ENCODE peak calls at places on chromosomes 3 and 15, in six cellular contexts. B is H9, K is H1, L is aorta, J is ovary, I is neural progenitor cell. O is an unnamed sample. For H3K27me3 and H3K4me1, the result is how much of the 10 kb centered on the place peaks cover.

GRCh38 chr15:31488437-31489204 is 162.0 kb downstream of the KLF13 start:
- DNase-seq in B (peak), K (peak), L (no peak), J (no peak), I (peak), O (peak)

GRCh38 chr15:73382131-73382530 is 13.4 kb upstream of the HCN4 start:
- DNase-seq in B (no peak), K (no peak), L (peak), J (no peak), I (no peak), O (no peak)

GRCh38 chr3:149990423-149990953 is 19.8 kb upstream of the PFN2 start:
- DNase-seq in B (no peak), K (no peak), L (no peak), J (no peak), I (no peak), O (no peak)

GRCh38 chr3:98596902-98597500 is 3.6 kb upstream of the CPOX start:
- DNase-seq in B (no peak), K (no peak), L (no peak), J (no peak), I (no peak), O (peak)

GRCh38 chr3:111333642-111334041 is 208.4 kb upstream of the CD96 start:
- DNase-seq in B (no peak), K (no peak), L (no peak), J (no peak), I (no peak), O (no peak)

GRCh38 chr15:98865397-98866339 is 141.9 kb downstream of the PGPEP1L start:
- DNase-seq in B (peak), K (no peak), L (peak), J (peak), I (no peak), O (no peak)

GRCh38 chr3:100590114-100590839 is 19.1 kb upstream of the ADGRG7 start:
- DNase-seq in B (peak), K (peak), L (no peak), J (peak), I (peak), O (peak)

GRCh38 chr15:67456677-67457529 is 64.0 kb upstream of the C15orf61 start:
- DNase-seq in B (peak), K (peak), L (peak), J (peak), I (peak), O (peak)

GRCh38 chr15:52760562-52760961 is 29.6 kb downstream of the ONECUT1 start:
- DNase-seq in B (no peak), K (no peak), L (no peak), J (no peak), I (no peak), O (no peak)

GRCh38 chr15:60648928-60649679 is 170.2 kb upstream of the ICE2 start:
- DNase-seq in B (no peak), K (no peak), L (no peak), J (no peak), I (no peak), O (no peak)

GRCh38 chr3:15974647-15975046 is 176.9 kb upstream of the ANKRD28 start:
- DNase-seq in B (peak), K (peak), L (no peak), J (no peak), I (peak), O (no peak)

GRCh38 chr3:177516130-177517011 is 319.1 kb upstream of the TBL1XR1 start:
- DNase-seq in B (no peak), K (no peak), L (no peak), J (peak), I (peak), O (no peak)

GRCh38 chr3:12367346-12367745 is 78.5 kb downstream of the PPARG start:
- DNase-seq in B (no peak), K (no peak), L (no peak), J (no peak), I (no peak), O (no peak)

GRCh38 chr3:170697803-170698350 is 112.0 kb upstream of the SLC7A14 start:
- DNase-seq in B (no peak), K (no peak), L (no peak), J (peak), I (peak), O (no peak)

GRCh38 chr3:129989391-129989790 is 14.9 kb downstream of the TRH start:
- DNase-seq in B (no peak), K (no peak), L (no peak), J (no peak), I (no peak), O (no peak)

GRCh38 chr3:2156244-2156847 is 57.7 kb downstream of the CNTN4 start:
- DNase-seq in B (peak), K (peak), L (no peak), J (no peak), I (peak), O (peak)

GRCh38 chr3:101940521-101940992 is 91.2 kb downstream of the NFKBIZ start:
- DNase-seq in B (peak), K (no peak), L (peak), J (peak), I (peak), O (no peak)

GRCh38 chr3:53045107-53045783 is 628 bp downstream of the SFMBT1 start:
- DNase-seq in B (no peak), K (peak), L (peak), J (peak), I (peak), O (peak)

GRCh38 chr15:41511331-41512077 is 2.1 kb downstream of the LTK start:
- DNase-seq in B (peak), K (peak), L (no peak), J (no peak), I (peak), O (no peak)

GRCh38 chr3:100482181-100482580 is 10.2 kb upstream of the TMEM45A start:
- DNase-seq in B (no peak), K (no peak), L (no peak), J (no peak), I (no peak), O (no peak)

GRCh38 chr3:131998027-131998426 is 36.8 kb downstream of the CPNE4 start:
- DNase-seq in B (no peak), K (no peak), L (no peak), J (no peak), I (no peak), O (no peak)

GRCh38 chr15:99708563-99708962 is 24.7 kb downstream of the LYSMD4 start:
- DNase-seq in B (no peak), K (no peak), L (peak), J (peak), I (no peak), O (no peak)

GRCh38 chr15:88800026-88800425 is 3.2 kb upstream of the ACAN start:
- DNase-seq in B (no peak), K (no peak), L (no peak), J (no peak), I (no peak), O (no peak)

GRCh38 chr3:83460051-83460450 is 1498.7 kb upstream of the CADM2 start:
- DNase-seq in B (no peak), K (no peak), L (no peak), J (no peak), I (no peak), O (no peak)

GRCh38 chr3:117836296-117836695 is 1126.7 kb downstream of the TUSC7 start:
- DNase-seq in B (no peak), K (no peak), L (no peak), J (no peak), I (no peak), O (no peak)

GRCh38 chr3:134352031-134352671 is 22.1 kb downstream of the AMOTL2 start:
- DNase-seq in B (no peak), K (no peak), L (no peak), J (no peak), I (no peak), O (no peak)

GRCh38 chr3:44509985-44510360 is 32.5 kb upstream of the ZNF445 start:
- DNase-seq in B (no peak), K (no peak), L (no peak), J (no peak), I (no peak), O (no peak)

GRCh38 chr3:65013053-65013452 is 325.3 kb upstream of the ADAMTS9 start:
- DNase-seq in B (no peak), K (no peak), L (no peak), J (no peak), I (no peak), O (no peak)
- H3K27me3 ChIP-seq in B (under half), K (under half), L (under half), J (under half), I (under half), O (under half)

GRCh38 chr3:56759532-56759931 is 42.2 kb downstream of the ARHGEF3 start:
- DNase-seq in B (no peak), K (no peak), L (no peak), J (no peak), I (no peak), O (no peak)
- H3K4me1 ChIP-seq in B (under half), K (under half), L (under half), J (under half), I (under half), O (under half)

GRCh38 chr15:70463453-70463834 is 299.9 kb downstream of the UACA start:
- DNase-seq in B (no peak), K (no peak), L (peak), J (no peak), I (no peak), O (no peak)

GRCh38 chr15:70465812-70466211 is 297.5 kb downstream of the UACA start:
- DNase-seq in B (no peak), K (no peak), L (no peak), J (no peak), I (no peak), O (no peak)

GRCh38 chr15:70461017-70461416 is 302.3 kb downstream of the UACA start:
- DNase-seq in B (no peak), K (no peak), L (no peak), J (no peak), I (no peak), O (no peak)

GRCh38 chr15:70466305-70466704 is 297.1 kb downstream of the UACA start:
- DNase-seq in B (no peak), K (no peak), L (no peak), J (no peak), I (no peak), O (no peak)

DNA sequence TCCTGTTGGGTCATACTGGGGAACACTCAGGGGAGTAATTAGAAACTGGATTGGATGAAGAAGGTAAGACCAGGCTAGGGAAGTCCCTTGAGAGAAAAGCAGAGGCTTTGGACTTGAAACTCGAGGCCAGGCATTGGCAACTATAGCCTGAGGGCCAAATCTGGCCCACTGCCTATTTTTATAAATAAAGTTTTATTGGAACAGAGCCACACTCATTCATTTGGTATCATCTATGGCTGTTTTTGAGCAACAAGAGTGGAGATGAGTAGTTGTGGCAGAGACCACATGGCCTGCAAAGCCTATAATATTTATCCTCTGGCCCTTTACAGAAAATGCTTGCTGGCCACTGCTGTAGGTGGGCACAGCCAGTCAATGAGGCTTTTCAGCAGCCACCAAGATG is 301.4 kb downstream of the UACA start:
- DNase-seq in B (no peak), K (no peak), L (no peak), J (no peak), I (no peak), O (no peak)
- H3K27me3 ChIP-seq in B (under half), K (under half), L (under half), J (under half), I (under half), O (under half)

GRCh38 chr3:171986208-171986607 is 53.2 kb upstream of the FNDC3B start:
- DNase-seq in B (no peak), K (no peak), L (no peak), J (no peak), I (no peak), O (no peak)

GRCh38 chr3:171982829-171983228 is 56.5 kb upstream of the FNDC3B start:
- DNase-seq in B (no peak), K (no peak), L (no peak), J (no peak), I (no peak), O (no peak)

GRCh38 chr3:171981271-171981605 is 58.1 kb upstream of the FNDC3B start:
- DNase-seq in B (no peak), K (no peak), L (no peak), J (no peak), I (no peak), O (no peak)

GRCh38 chr3:171986755-171987535 is 52.4 kb upstream of the FNDC3B start:
- DNase-seq in B (no peak), K (no peak), L (no peak), J (no peak), I (no peak), O (no peak)

GRCh38 chr3:171984883-171985282 is 54.5 kb upstream of the FNDC3B start:
- DNase-seq in B (no peak), K (no peak), L (no peak), J (no peak), I (no peak), O (no peak)
- H3K4me1 ChIP-seq in B (under half), K (under half), L (under half), J (under half), I (under half), O (under half)

GRCh38 chr15:65952425-65953053 is 83.2 kb downstream of the RAB11A start:
- DNase-seq in B (peak), K (peak), L (no peak), J (peak), I (peak), O (peak)

GRCh38 chr15:65953622-65954021 is 84.3 kb downstream of the RAB11A start:
- DNase-seq in B (no peak), K (no peak), L (no peak), J (no peak), I (no peak), O (no peak)

GRCh38 chr15:65948352-65948751 is 79.1 kb downstream of the RAB11A start:
- DNase-seq in B (no peak), K (no peak), L (no peak), J (no peak), I (no peak), O (no peak)

GRCh38 chr15:65949482-65949881 is 80.2 kb downstream of the RAB11A start:
- DNase-seq in B (no peak), K (no peak), L (no peak), J (no peak), I (no peak), O (no peak)

DNA sequence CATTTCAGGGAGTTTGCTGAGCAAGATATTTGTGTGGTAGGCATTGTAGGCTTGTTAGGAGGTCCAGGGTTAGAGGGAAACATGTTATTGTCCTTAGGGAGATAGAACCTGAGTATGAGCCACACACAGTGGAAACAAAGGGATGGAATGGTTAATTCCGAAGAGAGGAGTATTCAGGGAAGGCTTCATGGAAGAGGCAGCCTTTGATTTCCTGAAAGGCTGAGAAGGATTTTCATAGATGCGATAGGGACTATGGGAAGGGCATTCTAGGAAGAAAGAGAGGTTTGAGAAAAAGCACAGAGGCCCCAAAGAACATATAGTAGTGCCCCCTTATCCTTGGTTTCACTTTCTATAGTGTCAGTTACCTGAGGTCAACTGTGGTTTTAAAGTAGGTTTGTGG is 81.7 kb downstream of the RAB11A start:
- DNase-seq in B (no peak), K (no peak), L (no peak), J (no peak), I (no peak), O (no peak)
- H3K27me3 ChIP-seq in B (under half), K (under half), L (under half), J (under half), I (under half), O (under half)

GRCh38 chr3:141410861-141411771 is 42.8 kb downstream of the ZBTB38 start:
- DNase-seq in B (no peak), K (no peak), L (no peak), J (peak), I (no peak), O (no peak)
- H3K4me1 ChIP-seq in B (under half), K (under half), L (under half), J (under half), I (under half), O (under half)

DNA sequence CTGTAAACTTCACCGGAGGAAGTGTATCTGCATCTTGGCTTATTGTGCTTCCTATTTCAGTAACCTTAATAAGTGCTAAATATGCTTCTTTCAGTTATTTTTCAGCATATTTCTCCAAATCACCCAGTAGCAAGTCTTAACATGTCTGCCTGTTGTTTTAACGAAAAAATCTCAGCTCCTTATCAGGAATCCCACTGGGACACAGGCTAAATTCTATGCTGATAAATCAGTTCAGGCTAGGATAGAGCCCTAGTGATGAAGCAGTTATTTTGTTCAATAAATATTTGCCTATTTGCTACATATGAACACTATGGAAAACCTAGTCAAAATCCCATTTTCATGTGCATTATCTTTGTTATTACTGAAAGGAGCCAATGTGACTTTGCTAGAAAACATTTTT is 8.2 kb upstream of the MITF start:
- DNase-seq in B (no peak), K (no peak), L (no peak), J (no peak), I (no peak), O (no peak)
- H3K27me3 ChIP-seq in B (under half), K (under half), L (under half), J (under half), I (under half), O (under half)

DNA sequence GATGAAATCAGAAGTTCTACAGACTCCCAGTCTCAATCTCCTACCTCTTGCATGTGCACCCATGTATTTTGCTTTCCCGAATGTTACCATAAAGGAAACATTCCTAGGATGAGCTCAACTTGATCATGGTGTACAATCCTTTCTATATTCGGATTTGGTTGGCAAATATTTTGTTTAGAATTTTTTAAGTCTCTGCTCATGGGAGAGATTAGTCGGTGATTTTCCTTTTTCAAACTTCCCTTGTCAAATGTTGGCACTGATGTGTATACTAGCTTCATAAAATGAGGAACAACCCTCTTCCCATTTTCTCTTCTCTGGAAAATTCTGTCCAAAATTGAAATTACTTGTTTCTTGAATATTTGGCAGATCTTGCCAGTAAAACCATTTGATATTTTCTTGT is 317.6 kb upstream of the RASGRP1 start:
- DNase-seq in B (no peak), K (no peak), L (no peak), J (no peak), I (no peak), O (no peak)
- H3K4me1 ChIP-seq in B (under half), K (under half), L (under half), J (under half), I (under half), O (under half)